ENCODE peak calls at places on chromosomes 1 and 21, in eight cellular contexts. M is AG09309; I is A673; R is CD8-positive, alpha-beta T cell; H is left ventricle myocardium inferior; S is left lung; W is brain microvascular endothelial cell; P is foreskin fibroblast. A is an unnamed sample.

GRCh38 chr1:23646086-23646485 is 45.5 kb upstream of the RPL11 start:
- DNase-seq in R (no peak), M (no peak), P (no peak), W (no peak), S (no peak), H (no peak), I (no peak), A (no peak)

GRCh38 chr1:235075121-235075954 is 53.3 kb downstream of the TOMM20 start:
- DNase-seq in I (no peak), S (peak), H (peak), R (peak), M (peak), W (peak), P (peak), A (peak)

GRCh38 chr1:246291141-246291540 is 215.9 kb downstream of the SMYD3 start:
- DNase-seq in W (no peak), R (no peak), P (no peak), I (peak), S (no peak), H (no peak), M (no peak), A (no peak)

GRCh38 chr1:4653796-4654715 is at the start of gene AJAP1:
- DNase-seq in H (no peak), P (no peak), W (no peak), S (no peak), R (no peak), M (no peak), I (no peak), A (peak)

GRCh38 chr1:51863384-51863783 is 15.1 kb downstream of the NRDC start:
- DNase-seq in W (no peak), S (no peak), H (no peak), R (no peak), P (no peak), I (no peak), M (no peak), A (peak)

GRCh38 chr1:192270398-192270797 is 46.4 kb upstream of the RGS21 start:
- DNase-seq in I (no peak), R (no peak), W (no peak), P (peak), M (no peak), H (no peak), S (no peak), A (no peak)

GRCh38 chr1:27042670-27043069 is 30.0 kb upstream of the TENT5B start:
- DNase-seq in M (no peak), S (no peak), H (no peak), P (no peak), W (no peak), R (no peak), I (peak), A (no peak)

GRCh38 chr1:167447521-167448136 is 70.7 kb downstream of the CD247 start:
- DNase-seq in H (no peak), R (peak), W (no peak), S (peak), P (no peak), M (no peak), I (no peak), A (no peak)

GRCh38 chr1:210878564-210878963 is 255.4 kb downstream of the KCNH1 start:
- DNase-seq in S (no peak), W (no peak), H (no peak), I (no peak), P (no peak), R (no peak), M (no peak), A (no peak)

GRCh38 chr1:211574705-211575104 is 4.3 kb downstream of the SLC30A1 start:
- DNase-seq in I (peak), W (no peak), M (no peak), S (no peak), H (no peak), P (no peak), R (no peak), A (no peak)

GRCh38 chr1:246301553-246302250 is 205.4 kb downstream of the SMYD3 start:
- DNase-seq in W (no peak), I (peak), S (no peak), R (no peak), P (no peak), H (no peak), M (no peak), A (no peak)

GRCh38 chr1:95323117-95323516 is 89.1 kb downstream of the RWDD3 start:
- DNase-seq in M (no peak), P (peak), S (no peak), I (peak), W (peak), H (no peak), R (no peak), A (no peak)

GRCh38 chr1:152029144-152029936 is 7.5 kb downstream of the S100A11 start:
- DNase-seq in R (no peak), P (peak), W (peak), H (no peak), M (no peak), S (no peak), I (peak), A (no peak)

GRCh38 chr1:47574451-47575165 is 136.8 kb downstream of the FOXD2 start:
- DNase-seq in P (no peak), M (no peak), S (no peak), R (no peak), W (no peak), H (no peak), I (no peak), A (no peak)

GRCh38 chr1:184366992-184367391 is 19.8 kb upstream of the C1orf21 start:
- DNase-seq in S (no peak), M (no peak), I (peak), R (no peak), W (peak), H (no peak), P (no peak), A (no peak)

GRCh38 chr1:14328687-14329086 is 269.8 kb upstream of the KAZN start:
- DNase-seq in I (no peak), M (no peak), H (no peak), R (no peak), P (no peak), W (no peak), S (no peak), A (no peak)

GRCh38 chr1:66981679-66982078 is 56.9 kb downstream of the MIER1 start:
- DNase-seq in H (no peak), S (no peak), P (no peak), W (no peak), R (peak), M (no peak), I (peak), A (peak)

GRCh38 chr1:42943166-42943565 is 15.5 kb downstream of the SLC2A1 start:
- DNase-seq in S (peak), M (no peak), R (peak), P (no peak), H (peak), W (peak), I (no peak), A (no peak)

GRCh38 chr1:179754031-179754624 is 11.0 kb downstream of the FAM163A start:
- DNase-seq in I (peak), S (no peak), W (peak), R (no peak), P (peak), M (peak), H (no peak), A (no peak)

GRCh38 chr1:28062806-28063205 is 25.6 kb downstream of the EYA3 start:
- DNase-seq in R (no peak), P (no peak), M (no peak), I (peak), S (peak), H (no peak), W (peak), A (no peak)

GRCh38 chr21:16086936-16087335 is 357.2 kb downstream of the USP25 start:
- DNase-seq in R (no peak), H (no peak), I (no peak), M (no peak), W (no peak), S (no peak), P (no peak), A (no peak)

GRCh38 chr1:171220551-171221175 is 27.6 kb upstream of the FMO1 start:
- DNase-seq in S (no peak), I (peak), M (no peak), P (no peak), R (no peak), H (no peak), W (peak), A (no peak)

GRCh38 chr1:231613419-231614349 is 12.9 kb upstream of the DISC1 start:
- DNase-seq in M (no peak), W (no peak), R (peak), S (peak), H (no peak), P (no peak), I (no peak), A (no peak)

GRCh38 chr1:47758341-47759237 is 238.6 kb downstream of the TRABD2B start:
- DNase-seq in W (peak), M (no peak), P (no peak), S (no peak), R (no peak), H (no peak), I (no peak), A (no peak)

GRCh38 chr1:24151175-24151533 is 8.2 kb upstream of the IL22RA1 start:
- DNase-seq in I (no peak), W (no peak), S (no peak), H (no peak), P (no peak), M (no peak), R (no peak), A (no peak)

GRCh38 chr1:161021959-161022332 is 994 bp upstream of the F11R start:
- DNase-seq in S (no peak), P (no peak), R (no peak), M (no peak), I (no peak), H (no peak), W (no peak), A (no peak)

GRCh38 chr1:236168716-236169429 is 26.5 kb downstream of the GPR137B start:
- DNase-seq in W (peak), S (no peak), P (peak), R (no peak), M (no peak), I (no peak), H (peak), A (no peak)

GRCh38 chr1:19512545-19512944 is 27.2 kb upstream of the CAPZB start:
- DNase-seq in H (no peak), P (no peak), R (no peak), M (no peak), I (peak), W (peak), S (no peak), A (no peak)

DNA sequence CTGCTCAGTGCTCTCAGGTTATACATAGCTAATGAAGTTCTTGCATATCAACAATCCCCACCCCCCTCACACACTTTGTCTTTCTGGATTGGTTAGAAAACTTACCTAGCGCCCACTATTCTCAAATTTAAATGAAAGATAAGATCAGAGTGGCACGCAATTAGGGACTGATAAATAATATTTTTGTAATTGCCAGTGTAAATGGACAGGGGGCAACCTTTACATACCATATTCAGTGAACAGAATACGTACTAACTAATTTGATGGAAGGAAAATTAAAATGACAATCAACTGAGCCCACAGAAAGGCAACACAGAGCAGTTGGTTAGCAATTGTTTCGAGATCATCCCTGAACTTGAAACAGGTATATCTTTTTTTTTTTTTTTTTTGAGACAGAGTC is 11.7 kb downstream of the SELL start:
- DNase-seq in M (no peak), P (no peak), I (no peak), R (no peak), W (no peak), H (no peak), S (no peak), A (no peak)
- TF ChIP-seq CTCF in M (no peak), P (no peak), I (no peak), R (no peak), W (no peak), H (no peak), S (no peak), A (no peak)

GRCh38 chr21:43917515-43918384 is 52.7 kb downstream of the AGPAT3 start:
- DNase-seq in I (no peak), W (no peak), R (peak), P (no peak), H (no peak), S (no peak), M (no peak), A (peak)
- TF ChIP-seq CTCF in I (no peak), W (no peak), R (no peak), P (no peak), H (no peak), S (no peak), M (no peak), A (peak)

GRCh38 chr1:31632649-31633048 is 12.0 kb downstream of the PEF1 start:
- DNase-seq in M (no peak), I (no peak), W (no peak), S (no peak), P (no peak), H (no peak), R (no peak), A (no peak)

GRCh38 chr1:31628931-31629582 is 11.6 kb downstream of the HCRTR1 start:
- DNase-seq in W (no peak), R (no peak), I (no peak), H (no peak), M (no peak), S (no peak), P (no peak), A (no peak)

GRCh38 chr1:31627930-31628421 is 10.5 kb downstream of the HCRTR1 start:
- DNase-seq in H (peak), R (no peak), W (no peak), I (no peak), S (peak), M (no peak), P (no peak), A (no peak)

GRCh38 chr1:31637915-31638673 is 6.6 kb downstream of the PEF1 start:
- DNase-seq in R (no peak), M (no peak), S (no peak), H (no peak), P (no peak), W (no peak), I (no peak), A (no peak)

GRCh38 chr1:31633117-31633516 is 11.6 kb downstream of the PEF1 start:
- DNase-seq in M (no peak), S (no peak), P (no peak), R (no peak), W (peak), H (no peak), I (peak), A (no peak)
- TF ChIP-seq CTCF in M (peak), S (no peak), P (peak), R (no peak), W (peak), H (peak), I (peak), A (no peak)

GRCh38 chr1:200346744-200347143 is 63.1 kb downstream of the ZNF281 start:
- DNase-seq in I (no peak), W (no peak), P (peak), R (no peak), H (no peak), S (no peak), M (peak), A (no peak)

GRCh38 chr1:200354243-200354642 is 55.6 kb downstream of the ZNF281 start:
- DNase-seq in I (no peak), H (no peak), P (no peak), M (no peak), S (no peak), W (no peak), R (no peak), A (peak)

GRCh38 chr1:200353232-200353631 is 56.6 kb downstream of the ZNF281 start:
- DNase-seq in M (no peak), R (no peak), P (no peak), I (no peak), H (no peak), S (no peak), W (no peak), A (no peak)

GRCh38 chr1:200355815-200356214 is 54.0 kb downstream of the ZNF281 start:
- DNase-seq in R (no peak), P (no peak), W (no peak), H (no peak), M (no peak), S (no peak), I (no peak), A (peak)

DNA sequence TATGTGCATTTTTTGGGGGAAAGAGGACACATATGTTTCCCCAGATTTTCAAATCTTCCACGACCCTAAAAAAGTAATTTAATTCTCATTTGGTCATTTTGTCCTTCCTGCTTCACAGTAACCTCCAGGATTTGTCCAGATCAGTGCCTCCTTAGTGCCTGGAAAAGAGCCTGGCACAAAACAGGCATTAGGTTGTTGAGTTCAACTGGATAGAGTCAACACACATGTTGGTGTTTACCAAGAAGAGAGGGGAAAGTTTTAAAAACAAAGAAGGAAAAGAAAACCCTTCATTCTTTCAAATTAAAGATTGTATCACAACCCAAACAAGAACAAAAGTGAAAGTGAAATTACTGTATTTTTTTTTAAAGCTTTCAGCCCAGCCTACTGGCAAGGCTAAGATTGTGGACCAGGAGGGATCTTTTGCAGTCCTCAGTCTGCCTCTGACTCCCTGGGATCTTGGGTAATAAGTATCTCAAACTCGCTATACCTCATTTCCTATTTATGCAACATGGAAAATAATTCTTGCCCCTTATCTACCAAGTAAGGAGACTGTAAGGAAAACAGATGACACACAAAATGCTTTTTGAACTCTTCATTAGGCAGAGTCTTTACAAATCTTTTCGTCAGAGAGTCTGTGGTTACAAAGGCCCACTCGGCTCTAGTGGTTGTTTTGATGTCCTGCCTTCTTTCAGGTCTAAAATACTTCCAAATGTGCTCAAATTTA is 57.8 kb downstream of the ZNF281 start:
- DNase-seq in W (peak), H (no peak), I (no peak), S (no peak), P (peak), R (no peak), M (peak), A (peak)
- TF ChIP-seq CTCF in W (peak), H (no peak), I (no peak), S (no peak), P (peak), R (no peak), M (no peak), A (no peak)

GRCh38 chr1:84998642-84999280 is 1.8 kb upstream of the MCOLN2 start:
- DNase-seq in W (no peak), H (no peak), M (peak), S (no peak), I (peak), R (peak), P (no peak), A (peak)
- TF ChIP-seq CTCF in W (no peak), H (no peak), M (no peak), S (no peak), I (no peak), R (no peak), P (no peak), A (no peak)

GRCh38 chr1:197970771-197971170 is 53.6 kb downstream of the LHX9 start:
- DNase-seq in M (no peak), S (no peak), R (no peak), H (no peak), I (no peak), W (no peak), P (no peak), A (no peak)

GRCh38 chr1:197961933-197962332 is 44.8 kb downstream of the LHX9 start:
- DNase-seq in H (no peak), R (no peak), S (no peak), M (no peak), P (no peak), W (no peak), I (no peak), A (no peak)

GRCh38 chr1:197967066-197967465 is 49.9 kb downstream of the LHX9 start:
- DNase-seq in P (no peak), R (no peak), H (no peak), I (no peak), M (no peak), S (no peak), W (no peak), A (no peak)

DNA sequence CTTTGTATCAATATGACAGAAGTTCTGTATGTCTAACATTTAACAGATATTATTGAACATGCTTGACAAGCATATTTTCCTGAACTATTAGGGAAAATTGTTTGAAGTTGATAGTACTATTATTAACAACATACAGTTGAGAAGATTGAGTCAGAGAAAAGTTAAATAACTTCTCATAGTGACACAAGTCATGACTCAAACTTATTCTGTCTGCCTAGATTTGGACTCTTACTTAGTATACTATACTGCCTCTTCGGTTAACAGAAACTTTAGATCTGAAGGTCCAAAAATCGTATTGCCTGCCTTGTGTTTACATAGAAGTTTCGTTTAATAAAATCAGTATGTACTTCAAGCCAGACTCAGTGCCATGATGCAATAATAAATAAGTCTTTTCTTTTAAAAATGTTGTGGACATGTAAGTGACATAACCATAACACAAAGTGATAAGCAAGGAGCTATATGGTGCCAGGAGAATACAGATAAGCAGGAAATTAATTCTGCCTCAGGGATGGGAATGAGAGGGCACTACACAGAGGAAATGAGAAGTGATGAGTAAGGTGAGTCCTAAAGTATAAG is 48.0 kb downstream of the LHX9 start:
- DNase-seq in S (no peak), H (no peak), M (no peak), W (no peak), R (no peak), I (no peak), P (no peak), A (no peak)
- TF ChIP-seq CTCF in S (no peak), H (no peak), M (no peak), W (no peak), R (no peak), I (no peak), P (no peak), A (no peak)

A was measured in GM20000.